ENCODE peak calls at places on chromosomes 16 and 17, in five cellular contexts. F, C, Y, K and R are unnamed samples.

GRCh38 chr16:68116256-68116853 is 31.2 kb downstream of the NFATC3 start:
- DNase-seq in F (no peak), C (no peak), Y (no peak), K (no peak), R (peak; percentile 41)

GRCh38 chr17:48577330-48577945 is 712 bp downstream of the HOXB4 start:
- DNase-seq in F (no peak), C (no peak), Y (no peak), K (no peak), R (no peak)

GRCh38 chr16:55508941-55509920 is at the start of gene LPCAT2:
- DNase-seq in F (no peak), C (peak; percentile 96), Y (no peak), K (peak; percentile 88), R (no peak)

GRCh38 chr16:56013962-56014552 is 138.9 kb upstream of the CES5A start:
- DNase-seq in F (no peak), C (peak; percentile 83), Y (no peak), K (no peak), R (no peak)

GRCh38 chr17:64505320-64506200 is 529 bp downstream of the DDX5 start:
- DNase-seq in F (peak; percentile 95), C (peak; percentile 86), Y (peak; percentile 71), K (peak; percentile 83), R (peak; percentile 93)

GRCh38 chr16:84340305-84341040 is 27.9 kb upstream of the ATP2C2 start:
- DNase-seq in F (no peak), C (peak; percentile 17), Y (no peak), K (no peak), R (no peak)

GRCh38 chr17:9671559-9671958 is 26.2 kb downstream of the USP43 start:
- DNase-seq in F (no peak), C (no peak), Y (no peak), K (no peak), R (no peak)

GRCh38 chr17:18185391-18185790 is 1.8 kb downstream of the ALKBH5 start:
- DNase-seq in F (no peak), C (peak; percentile 61), Y (no peak), K (no peak), R (no peak)

GRCh38 chr17:78893684-78894083 is 9.3 kb downstream of the CEP295NL start:
- DNase-seq in F (no peak), C (no peak), Y (no peak), K (no peak), R (no peak)

GRCh38 chr17:15031971-15032370 is 233.2 kb downstream of the PMP22 start:
- DNase-seq in F (no peak), C (no peak), Y (no peak), K (no peak), R (no peak)

GRCh38 chr16:12186774-12187335 is 210.3 kb downstream of the SNX29 start:
- DNase-seq in F (no peak), C (no peak), Y (no peak), K (no peak), R (no peak)

GRCh38 chr17:72461757-72462156 is 340.9 kb downstream of the SOX9 start:
- DNase-seq in F (no peak), C (no peak), Y (no peak), K (no peak), R (no peak)

GRCh38 chr17:74610108-74610507 is 13.4 kb downstream of the CD300E start:
- DNase-seq in F (no peak), C (peak; percentile 55), Y (no peak), K (no peak), R (no peak)

GRCh38 chr17:48722924-48723554 is at the start of gene PRAC2:
- DNase-seq in F (no peak), C (peak; percentile 87), Y (no peak), K (peak; percentile 29), R (no peak)

GRCh38 chr16:88678224-88678979 is 7.9 kb downstream of the SNAI3 start:
- DNase-seq in F (no peak), C (no peak), Y (no peak), K (peak; percentile 65), R (no peak)

GRCh38 chr16:29925805-29926674 is at the start of gene KCTD13:
- DNase-seq in F (peak; percentile 91), C (peak; percentile 93), Y (peak; percentile 87), K (peak; percentile 82), R (peak; percentile 97)

GRCh38 chr17:36930501-36930900 is 6.8 kb upstream of the LHX1 start:
- DNase-seq in F (no peak), C (no peak), Y (no peak), K (no peak), R (no peak)

GRCh38 chr17:36931096-36931696 is 6.1 kb upstream of the LHX1 start:
- DNase-seq in F (no peak), C (no peak), Y (no peak), K (no peak), R (no peak)

GRCh38 chr17:36933174-36934143 is 3.8 kb upstream of the LHX1 start:
- DNase-seq in F (peak; percentile 71), C (no peak), Y (no peak), K (no peak), R (no peak)

GRCh38 chr17:36932383-36933173 is 4.7 kb upstream of the LHX1 start:
- DNase-seq in F (no peak), C (no peak), Y (no peak), K (no peak), R (no peak)

DNA sequence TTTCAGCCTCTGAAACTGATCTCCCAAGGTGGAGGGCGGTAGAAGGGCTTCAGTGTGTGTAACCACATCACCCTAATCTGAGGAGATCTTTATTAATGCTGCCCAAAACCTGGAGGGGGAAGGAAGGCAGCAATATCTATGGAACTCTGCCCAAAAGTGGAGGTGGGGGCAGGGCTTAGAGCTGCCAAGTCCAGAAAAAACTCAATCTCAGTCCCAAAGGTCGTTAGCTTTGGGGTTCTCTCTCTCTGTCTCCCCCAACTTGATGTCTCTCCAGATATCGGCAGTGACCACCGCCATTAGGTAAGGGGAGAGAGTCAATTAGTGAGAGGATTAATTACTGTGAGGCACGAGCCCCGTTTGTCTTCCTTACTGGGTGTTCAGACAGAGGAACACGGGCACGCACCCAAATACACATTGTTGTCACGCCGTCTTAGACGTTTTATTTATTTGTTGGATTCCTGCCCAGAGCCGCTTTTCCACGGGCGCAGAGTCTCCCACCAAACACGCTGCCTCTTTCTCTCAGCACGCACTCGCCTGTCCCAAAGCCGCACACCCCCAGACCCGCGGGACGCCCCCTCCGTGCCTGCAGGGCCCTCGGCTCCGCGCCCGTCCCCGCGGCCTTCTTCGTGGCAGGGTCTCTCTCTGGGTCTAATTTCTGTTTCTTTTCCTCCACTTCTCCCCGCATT is 5.4 kb upstream of the LHX1 start:
- DNase-seq in F (no peak), C (no peak), Y (no peak), K (no peak), R (no peak)
- H3K4me3 ChIP-seq in F (peak overlapping the region; percentile 51), C (peak overlapping the region; percentile 2), Y (no peak overlapping the region), K (no peak overlapping the region), R (no peak overlapping the region)

GRCh38 chr17:8117980-8118768 is at the start of gene ALOXE3:
- DNase-seq in F (no peak), C (peak; percentile 74), Y (peak; percentile 28), K (no peak), R (peak; percentile 59)
- H3K27ac ChIP-seq in F (peak within 1 kb of the TSS; percentile 82), C (no peak within 1 kb of the TSS), Y (peak within 1 kb of the TSS; percentile 64), K (peak within 1 kb of the TSS; percentile 91), R (peak within 1 kb of the TSS; percentile 56)

GRCh38 chr17:35312346-35312745 is 61.1 kb downstream of the SLFN11 start:
- DNase-seq in F (no peak), C (no peak), Y (no peak), K (no peak), R (no peak)

GRCh38 chr17:35313875-35314409 is 59.5 kb downstream of the SLFN11 start:
- DNase-seq in F (no peak), C (peak; percentile 66), Y (no peak), K (no peak), R (peak; percentile 11)

GRCh38 chr17:35314415-35315216 is 58.8 kb downstream of the SLFN11 start:
- DNase-seq in F (no peak), C (peak; percentile 21), Y (no peak), K (no peak), R (no peak)

GRCh38 chr17:35315283-35315682 is 58.1 kb downstream of the SLFN11 start:
- DNase-seq in F (no peak), C (no peak), Y (no peak), K (no peak), R (no peak)

GRCh38 chr17:35312790-35313711 is 60.4 kb downstream of the SLFN11 start:
- DNase-seq in F (no peak), C (peak; percentile 92), Y (peak; percentile 80), K (no peak), R (peak; percentile 90)
- H3K4me3 ChIP-seq in F (peak overlapping the region; percentile 66), C (peak overlapping the region; percentile 73), Y (peak overlapping the region; percentile 60), K (no peak overlapping the region), R (peak overlapping the region; percentile 60)

DNA sequence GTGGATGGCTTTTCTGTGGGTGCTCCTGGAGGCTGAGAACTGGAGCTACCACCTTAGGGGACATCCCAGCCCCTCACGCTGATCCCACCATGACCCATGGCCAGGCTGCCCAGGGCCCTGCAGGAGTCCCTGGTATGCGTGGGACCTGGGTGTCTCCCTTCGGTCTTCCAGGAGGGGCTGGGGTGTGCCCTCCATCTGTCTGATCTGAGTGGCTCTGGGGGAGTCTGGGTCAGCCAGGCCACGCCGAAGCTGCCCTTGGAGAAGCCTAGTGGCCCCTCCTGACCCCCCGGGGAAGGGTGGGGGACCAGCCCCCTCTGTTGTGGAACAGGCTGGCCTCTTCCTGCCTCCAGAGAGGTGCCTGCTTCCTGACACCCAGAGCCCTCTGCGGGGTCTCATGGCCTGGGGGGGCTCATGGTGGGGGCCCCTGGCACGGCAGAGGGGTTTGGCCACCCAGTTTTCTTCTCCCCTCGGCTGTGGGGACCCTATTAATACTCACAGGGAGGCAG is 10.7 kb downstream of the BAIAP2 start:
- DNase-seq in F (no peak), C (no peak), Y (no peak), K (no peak), R (no peak)
- H3K27ac ChIP-seq in F (peak overlapping the region; percentile 72), C (no peak overlapping the region), Y (no peak overlapping the region), K (peak overlapping the region; percentile 89), R (no peak overlapping the region)